ENCODE peak calls at places on chromosomes 5 and 9, in six cellular contexts. P is GM23338, A is A549, S is AG09309, N is OCI-LY7, J is neuronal stem cell. V is an unnamed sample.

GRCh38 chr5:140607031-140607430 is 25.9 kb downstream of the CD14 start:
- DNase-seq in P (no peak), S (no peak), N (no peak), J (no peak), A (no peak), V (no peak)

GRCh38 chr9:129553277-129553676 is 67.6 kb downstream of the C9orf50 start:
- DNase-seq in N (no peak), S (no peak), A (no peak), P (no peak), J (no peak), V (no peak)

GRCh38 chr5:113495402-113495801 is 7.1 kb upstream of the MCC start:
- DNase-seq in J (no peak), S (no peak), N (no peak), P (no peak), A (no peak), V (peak)

GRCh38 chr5:56415356-56415765 is 182.2 kb upstream of the ANKRD55 start:
- DNase-seq in N (peak), P (no peak), A (peak), J (no peak), S (peak), V (peak)

GRCh38 chr5:132451387-132451786 is 39.2 kb downstream of the IRF1 start:
- DNase-seq in P (no peak), A (no peak), J (no peak), S (no peak), N (no peak), V (no peak)

GRCh38 chr5:125526940-125527339 is 780.5 kb upstream of the ZNF608 start:
- DNase-seq in J (no peak), S (no peak), A (no peak), N (no peak), P (peak), V (peak)

GRCh38 chr5:110769282-110769681 is 30.5 kb downstream of the SLC25A46 start:
- DNase-seq in J (no peak), A (no peak), P (no peak), S (peak), N (no peak), V (peak)

GRCh38 chr9:112224401-112225289 is 49.5 kb upstream of the SUSD1 start:
- DNase-seq in P (no peak), N (no peak), A (no peak), S (peak), J (no peak), V (peak)

GRCh38 chr5:170284231-170284630 is 13.3 kb downstream of the LCP2 start:
- DNase-seq in S (no peak), P (no peak), A (no peak), N (no peak), J (no peak), V (no peak)

GRCh38 chr5:100595152-100595811 is 60.1 kb downstream of the FAM174A start:
- DNase-seq in S (peak), J (no peak), N (no peak), A (peak), P (no peak), V (peak)

GRCh38 chr5:61604626-61605025 is 272.6 kb downstream of the ZSWIM6 start:
- DNase-seq in P (no peak), J (no peak), A (peak), N (no peak), S (no peak), V (peak)

GRCh38 chr5:171543486-171543885 is 124.0 kb downstream of the FGF18 start:
- DNase-seq in J (no peak), S (no peak), P (no peak), N (no peak), A (no peak), V (no peak)

GRCh38 chr5:176590035-176590729 is 19.8 kb downstream of the GPRIN1 start:
- DNase-seq in A (no peak), S (no peak), J (no peak), P (no peak), N (no peak), V (no peak)

GRCh38 chr5:132629230-132629944 is 28.6 kb upstream of the IL13 start:
- DNase-seq in N (no peak), A (no peak), S (no peak), P (no peak), J (no peak), V (no peak)

GRCh38 chr9:127093319-127094020 is 29.0 kb downstream of the ANGPTL2 start:
- DNase-seq in N (no peak), S (no peak), A (no peak), P (peak), J (no peak), V (no peak)

GRCh38 chr5:10607666-10608442 is 44.0 kb downstream of the ANKRD33B start:
- DNase-seq in S (no peak), J (no peak), A (peak), P (peak), N (peak), V (peak)

GRCh38 chr9:37949576-37949975 is 45.6 kb upstream of the SLC25A51 start:
- DNase-seq in J (no peak), S (no peak), N (no peak), P (no peak), A (peak), V (no peak)

GRCh38 chr5:115738807-115739206 is 77.7 kb downstream of the CDO1 start:
- DNase-seq in J (no peak), N (no peak), P (no peak), A (no peak), S (no peak), V (no peak)

GRCh38 chr5:135156715-135157404 is 122.8 kb upstream of the PITX1 start:
- DNase-seq in J (no peak), A (no peak), P (no peak), S (no peak), N (no peak), V (no peak)

GRCh38 chr5:150448960-150449490 is 514 bp downstream of the RPS14 start:
- DNase-seq in P (no peak), A (no peak), N (peak), S (no peak), J (no peak), V (peak)

GRCh38 chr5:170483701-170484458 is 19.9 kb upstream of the KCNIP1 start:
- DNase-seq in N (no peak), A (peak), S (no peak), J (no peak), P (no peak), V (peak)

GRCh38 chr5:97560176-97560993 is 377.3 kb upstream of the RIOK2 start:
- DNase-seq in N (no peak), J (no peak), S (no peak), P (no peak), A (no peak), V (no peak)

GRCh38 chr9:101387871-101388506 is 3.2 kb upstream of the BAAT start:
- DNase-seq in N (peak), S (no peak), P (peak), J (no peak), A (peak), V (peak)

GRCh38 chr5:102312586-102312985 is 16.5 kb upstream of the SLCO4C1 start:
- DNase-seq in N (no peak), S (no peak), A (no peak), P (no peak), J (no peak), V (peak)

GRCh38 chr5:134371834-134372340 is 518 bp downstream of the UBE2B start:
- DNase-seq in N (peak), A (peak), P (peak), J (peak), S (no peak), V (peak)

GRCh38 chr5:177008716-177009115 is 2.1 kb upstream of the UIMC1 start:
- DNase-seq in A (no peak), J (no peak), P (no peak), N (no peak), S (no peak), V (no peak)

GRCh38 chr5:134620634-134621033 is 12.0 kb downstream of the SAR1B start:
- DNase-seq in J (no peak), P (no peak), S (no peak), A (no peak), N (no peak), V (no peak)

GRCh38 chr5:108315829-108316228 is 66.1 kb downstream of the FBXL17 start:
- DNase-seq in A (peak), J (no peak), S (no peak), N (no peak), P (no peak), V (no peak)

GRCh38 chr5:142102980-142103379 is 5.6 kb upstream of the NDFIP1 start:
- DNase-seq in N (no peak), P (no peak), A (no peak), J (no peak), S (no peak), V (no peak)

GRCh38 chr5:10668697-10669096 is 92.3 kb downstream of the DAP start:
- DNase-seq in P (no peak), A (no peak), J (no peak), S (no peak), N (no peak), V (no peak)

DNA sequence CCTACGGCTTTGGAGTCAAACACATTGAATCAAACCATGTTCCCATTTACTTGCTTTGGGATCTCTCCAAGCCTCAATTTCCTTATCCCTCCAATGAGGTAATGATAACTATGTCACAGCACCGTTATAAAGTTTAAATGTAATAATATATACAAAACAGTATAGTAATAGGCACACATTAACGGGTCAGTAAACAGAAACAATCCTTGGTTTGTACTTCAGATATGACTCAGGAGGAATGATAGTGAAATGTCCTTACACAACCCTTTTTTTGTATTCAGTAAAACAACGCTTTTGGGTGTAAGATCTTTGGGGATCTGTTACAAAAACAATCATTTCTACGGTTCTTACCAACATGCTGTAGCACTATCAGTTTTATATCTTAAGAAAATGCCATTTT is 178.5 kb upstream of the GNA14 start:
- DNase-seq in S (no peak), P (no peak), N (no peak), J (no peak), A (no peak), V (peak)
- H3K4me3 ChIP-seq in S (no peak), P (no peak), N (no peak), J (no peak), A (no peak), V (no peak)

GRCh38 chr5:98787131-98787719 is 13.8 kb downstream of the RGMB start:
- DNase-seq in A (no peak), J (no peak), N (no peak), P (no peak), S (no peak), V (no peak)

GRCh38 chr5:98784411-98784810 is 10.9 kb downstream of the RGMB start:
- DNase-seq in A (no peak), J (no peak), N (no peak), P (no peak), S (no peak), V (no peak)

GRCh38 chr5:98789029-98789428 is 15.6 kb downstream of the RGMB start:
- DNase-seq in P (no peak), J (no peak), N (no peak), S (no peak), A (no peak), V (no peak)

GRCh38 chr5:98785244-98785643 is 11.8 kb downstream of the RGMB start:
- DNase-seq in S (no peak), A (no peak), N (no peak), P (no peak), J (no peak), V (no peak)

DNA sequence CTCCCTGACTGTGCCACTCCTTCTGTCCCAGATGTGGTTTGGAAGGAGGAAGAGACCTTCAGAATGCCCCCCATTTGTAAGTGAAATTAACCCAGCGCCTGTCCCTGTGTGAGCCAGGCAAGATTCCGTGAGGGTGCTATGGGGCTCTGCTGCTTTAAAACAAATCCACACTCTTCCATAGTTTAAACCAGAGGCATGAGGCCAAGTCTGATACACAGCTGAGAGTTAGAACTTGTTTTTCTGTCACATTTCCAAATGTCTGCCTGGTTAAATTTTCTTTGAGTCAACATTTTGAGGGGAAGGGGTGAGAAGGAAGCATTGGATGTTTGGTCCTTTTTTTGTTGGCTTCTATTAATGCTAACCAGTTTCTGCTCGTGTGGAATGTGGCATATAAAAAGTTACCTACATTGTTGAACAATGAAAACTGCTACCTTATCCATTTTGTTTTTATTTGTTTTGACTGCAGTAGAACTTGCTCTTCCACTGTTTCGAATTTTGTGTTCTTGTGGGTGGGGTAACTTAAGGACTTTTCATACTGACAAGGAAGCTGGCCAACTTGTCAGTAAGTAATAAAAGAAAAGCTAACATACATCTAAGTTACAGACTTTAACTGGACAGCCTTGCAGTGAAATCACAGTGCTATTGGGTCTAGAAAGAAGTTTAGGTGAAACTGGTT is 12.9 kb downstream of the RGMB start:
- DNase-seq in P (no peak), S (no peak), N (no peak), J (no peak), A (no peak), V (peak)
- H3K4me3 ChIP-seq in P (no peak), S (no peak), N (no peak), J (no peak), A (no peak), V (no peak)

GRCh38 chr9:13146838-13147237 is 132.7 kb downstream of the MPDZ start:
- DNase-seq in J (no peak), A (no peak), P (no peak), N (no peak), S (no peak), V (no peak)
- H3K4me3 ChIP-seq in J (no peak), A (no peak), P (no peak), N (no peak), S (no peak), V (no peak)

GRCh38 chr9:116155700-116156045 is 2.1 kb downstream of the PAPPA start:
- DNase-seq in P (peak), J (no peak), N (no peak), S (no peak), A (no peak), V (no peak)

GRCh38 chr9:116156621-116157314 is 3.2 kb downstream of the PAPPA start:
- DNase-seq in P (peak), A (peak), J (peak), S (peak), N (no peak), V (peak)

GRCh38 chr9:116153765-116154333 is at the start of gene PAPPA:
- DNase-seq in N (no peak), S (no peak), A (no peak), P (peak), J (no peak), V (no peak)

GRCh38 chr9:116154334-116154975 is 864 bp downstream of the PAPPA start:
- DNase-seq in J (peak), N (no peak), S (no peak), A (no peak), P (peak), V (no peak)

DNA sequence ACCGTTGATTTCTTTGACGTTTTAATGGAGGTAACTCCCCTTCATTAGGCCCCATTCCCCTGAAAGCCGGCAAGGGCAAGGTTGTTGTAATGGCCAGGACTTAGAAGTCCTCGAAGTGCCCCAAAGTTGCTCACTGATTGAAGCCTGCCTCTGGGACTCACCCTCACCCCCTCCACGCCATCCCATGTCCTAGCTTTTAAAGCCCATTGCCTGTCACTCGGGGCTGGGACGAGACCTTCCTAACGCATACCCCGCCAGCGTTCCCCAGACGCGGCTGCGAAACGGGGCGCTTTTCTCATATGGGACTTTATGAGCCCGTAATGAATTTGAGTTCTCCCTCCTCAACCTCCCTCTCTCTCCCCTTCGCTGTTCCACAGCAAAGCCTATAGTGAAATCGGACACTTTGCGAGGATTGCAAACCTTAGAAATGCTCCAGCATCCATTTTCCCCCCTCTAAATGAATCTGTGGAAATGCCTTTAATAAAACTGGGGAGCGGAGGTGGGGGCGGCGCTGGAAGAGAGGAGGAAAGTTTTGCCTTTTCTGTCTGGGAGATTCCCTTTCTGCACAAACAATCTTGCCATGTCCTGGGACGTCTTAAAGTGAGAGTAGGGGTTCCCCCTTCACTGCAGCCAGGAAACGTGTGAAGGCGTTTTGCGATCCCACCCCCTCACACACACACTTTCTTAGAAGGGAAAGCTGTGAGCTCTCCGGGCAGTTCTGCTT is 1.5 kb downstream of the PAPPA start:
- DNase-seq in N (no peak), P (peak), A (peak), S (no peak), J (no peak), V (peak)
- H3K4me3 ChIP-seq in N (no peak), P (peak), A (peak), S (peak), J (peak), V (peak)

V was measured in choroid plexus epithelial cell.